ENCODE peak calls at places on chromosomes 5 and 9, in six cellular contexts. One of them, this sample, is unnamed.
A peak's percentile ranks its signal among the peaks of the same experiment; 100 is the strongest.

GRCh38 chr5:14920121-14920520 is 48.5 kb upstream of the ANKH start:
- DNase-seq in OCI-LY7: no peak
- DNase-seq in GM12865: no peak
- DNase-seq in adrenal gland: no peak
- DNase-seq in GM23338: no peak
- DNase-seq in mesothelial cell of epicardium: no peak
- DNase-seq in this sample: no peak

GRCh38 chr9:116316231-116316630 is 162.6 kb downstream of the PAPPA start:
- DNase-seq in OCI-LY7: no peak
- DNase-seq in adrenal gland: no peak
- DNase-seq in GM23338: no peak
- DNase-seq in mesothelial cell of epicardium: no peak
- DNase-seq in GM12865: no peak
- DNase-seq in this sample: no peak

GRCh38 chr9:73073337-73074175 is 78.1 kb upstream of the ANXA1 start:
- DNase-seq in GM12865: no peak
- DNase-seq in mesothelial cell of epicardium: no peak
- DNase-seq in GM23338: no peak
- DNase-seq in adrenal gland: no peak
- DNase-seq in OCI-LY7: no peak
- DNase-seq in this sample: no peak

GRCh38 chr5:5546408-5546807 is 123.9 kb downstream of the ICE1 start:
- DNase-seq in GM23338: no peak
- DNase-seq in adrenal gland: no peak
- DNase-seq in GM12865: no peak
- DNase-seq in OCI-LY7: no peak
- DNase-seq in mesothelial cell of epicardium: no peak
- DNase-seq in this sample: no peak

GRCh38 chr9:18385676-18386075 is 88.3 kb upstream of the ADAMTSL1 start:
- DNase-seq in adrenal gland: no peak
- DNase-seq in mesothelial cell of epicardium: no peak
- DNase-seq in GM12865: no peak
- DNase-seq in GM23338: no peak
- DNase-seq in OCI-LY7: no peak
- DNase-seq in this sample: no peak

GRCh38 chr5:132179410-132179809 is 48.2 kb downstream of the P4HA2 start:
- DNase-seq in GM23338: no peak
- DNase-seq in adrenal gland: no peak
- DNase-seq in mesothelial cell of epicardium: no peak
- DNase-seq in OCI-LY7: no peak
- DNase-seq in GM12865: peak; percentile 39
- DNase-seq in this sample: no peak

GRCh38 chr9:129250786-129251185 is 72.7 kb upstream of the IER5L start:
- DNase-seq in adrenal gland: no peak
- DNase-seq in OCI-LY7: no peak
- DNase-seq in GM12865: no peak
- DNase-seq in GM23338: no peak
- DNase-seq in mesothelial cell of epicardium: no peak
- DNase-seq in this sample: no peak

GRCh38 chr5:13143630-13144029 is 800.9 kb downstream of the DNAH5 start:
- DNase-seq in adrenal gland: no peak
- DNase-seq in GM23338: no peak
- DNase-seq in OCI-LY7: no peak
- DNase-seq in mesothelial cell of epicardium: no peak
- DNase-seq in GM12865: no peak
- DNase-seq in this sample: no peak

GRCh38 chr5:139180850-139181785 is 17.1 kb downstream of the SIL1 start:
- DNase-seq in GM12865: no peak
- DNase-seq in OCI-LY7: no peak
- DNase-seq in GM23338: no peak
- DNase-seq in adrenal gland: no peak
- DNase-seq in mesothelial cell of epicardium: no peak
- DNase-seq in this sample: no peak

GRCh38 chr9:86968258-86968920 is 21.1 kb upstream of the GAS1 start:
- DNase-seq in adrenal gland: no peak
- DNase-seq in mesothelial cell of epicardium: no peak
- DNase-seq in GM23338: no peak
- DNase-seq in GM12865: no peak
- DNase-seq in OCI-LY7: no peak
- DNase-seq in this sample: no peak

GRCh38 chr5:11370985-11371384 is 533.3 kb downstream of the CTNND2 start:
- DNase-seq in adrenal gland: no peak
- DNase-seq in GM12865: no peak
- DNase-seq in OCI-LY7: no peak
- DNase-seq in mesothelial cell of epicardium: no peak
- DNase-seq in GM23338: no peak
- DNase-seq in this sample: no peak

GRCh38 chr5:109695005-109695926 is 5.5 kb downstream of the MAN2A1 start:
- DNase-seq in OCI-LY7: peak; percentile 25
- DNase-seq in GM12865: peak; percentile 78
- DNase-seq in mesothelial cell of epicardium: no peak
- DNase-seq in adrenal gland: no peak
- DNase-seq in GM23338: no peak
- DNase-seq in this sample: peak; percentile 46

GRCh38 chr5:81750308-81751008 is 439 bp downstream of the SSBP2 start:
- DNase-seq in adrenal gland: no peak
- DNase-seq in OCI-LY7: peak; percentile 63
- DNase-seq in GM12865: peak; percentile 40
- DNase-seq in mesothelial cell of epicardium: no peak
- DNase-seq in GM23338: peak; percentile 62
- DNase-seq in this sample: peak; percentile 56

GRCh38 chr5:153584131-153584530 is 93.7 kb downstream of the GRIA1 start:
- DNase-seq in GM23338: no peak
- DNase-seq in GM12865: no peak
- DNase-seq in OCI-LY7: no peak
- DNase-seq in mesothelial cell of epicardium: no peak
- DNase-seq in adrenal gland: no peak
- DNase-seq in this sample: no peak

GRCh38 chr9:23477908-23478307 is 348.1 kb downstream of the ELAVL2 start:
- DNase-seq in mesothelial cell of epicardium: no peak
- DNase-seq in GM23338: no peak
- DNase-seq in OCI-LY7: no peak
- DNase-seq in GM12865: no peak
- DNase-seq in adrenal gland: no peak
- DNase-seq in this sample: no peak

GRCh38 chr5:74945561-74946165 is 79.5 kb upstream of the FAM169A start:
- DNase-seq in adrenal gland: no peak
- DNase-seq in GM12865: peak; percentile 48
- DNase-seq in OCI-LY7: no peak
- DNase-seq in mesothelial cell of epicardium: no peak
- DNase-seq in GM23338: no peak
- DNase-seq in this sample: peak; percentile 6

GRCh38 chr5:58775699-58776098 is 192.8 kb downstream of the RAB3C start:
- DNase-seq in mesothelial cell of epicardium: no peak
- DNase-seq in GM23338: no peak
- DNase-seq in OCI-LY7: no peak
- DNase-seq in GM12865: no peak
- DNase-seq in adrenal gland: no peak
- DNase-seq in this sample: no peak

GRCh38 chr5:176675676-176676360 is 28.5 kb downstream of the TSPAN17 start:
- DNase-seq in OCI-LY7: no peak
- DNase-seq in adrenal gland: no peak
- DNase-seq in GM23338: peak; percentile 86
- DNase-seq in GM12865: no peak
- DNase-seq in mesothelial cell of epicardium: peak; percentile 55
- DNase-seq in this sample: no peak

GRCh38 chr5:67353500-67353931 is 156.9 kb upstream of the CD180 start:
- DNase-seq in OCI-LY7: no peak
- DNase-seq in GM23338: no peak
- DNase-seq in GM12865: no peak
- DNase-seq in mesothelial cell of epicardium: no peak
- DNase-seq in adrenal gland: no peak
- DNase-seq in this sample: no peak

GRCh38 chr5:66477591-66477990 is 118.6 kb upstream of the MAST4 start:
- DNase-seq in mesothelial cell of epicardium: no peak
- DNase-seq in GM12865: no peak
- DNase-seq in GM23338: no peak
- DNase-seq in OCI-LY7: no peak
- DNase-seq in adrenal gland: no peak
- DNase-seq in this sample: no peak

GRCh38 chr9:88663766-88664419 is 128.9 kb downstream of the NXNL2 start:
- DNase-seq in mesothelial cell of epicardium: no peak
- DNase-seq in adrenal gland: no peak
- DNase-seq in GM23338: no peak
- DNase-seq in OCI-LY7: no peak
- DNase-seq in GM12865: no peak
- DNase-seq in this sample: no peak

GRCh38 chr5:177462021-177462670 is 11.3 kb downstream of the DBN1 start:
- DNase-seq in adrenal gland: no peak
- DNase-seq in GM23338: no peak
- DNase-seq in OCI-LY7: no peak
- DNase-seq in mesothelial cell of epicardium: no peak
- DNase-seq in GM12865: no peak
- DNase-seq in this sample: no peak

GRCh38 chr5:149002053-149002452 is 60.8 kb downstream of the SH3TC2 start:
- DNase-seq in GM12865: no peak
- DNase-seq in mesothelial cell of epicardium: peak; percentile 41
- DNase-seq in GM23338: peak; percentile 59
- DNase-seq in adrenal gland: no peak
- DNase-seq in OCI-LY7: no peak
- DNase-seq in this sample: no peak

GRCh38 chr9:27534658-27535209 is 5.1 kb upstream of the MOB3B start:
- DNase-seq in GM12865: no peak
- DNase-seq in OCI-LY7: no peak
- DNase-seq in mesothelial cell of epicardium: no peak
- DNase-seq in GM23338: no peak
- DNase-seq in adrenal gland: no peak
- DNase-seq in this sample: no peak

GRCh38 chr9:27534131-27534530 is 4.5 kb upstream of the MOB3B start:
- DNase-seq in GM23338: no peak
- DNase-seq in GM12865: no peak
- DNase-seq in adrenal gland: no peak
- DNase-seq in mesothelial cell of epicardium: no peak
- DNase-seq in OCI-LY7: no peak
- DNase-seq in this sample: no peak

GRCh38 chr9:27536168-27536567 is 6.6 kb upstream of the MOB3B start:
- DNase-seq in GM23338: peak; percentile 20
- DNase-seq in mesothelial cell of epicardium: no peak
- DNase-seq in GM12865: no peak
- DNase-seq in OCI-LY7: no peak
- DNase-seq in adrenal gland: no peak
- DNase-seq in this sample: no peak

GRCh38 chr9:27537027-27537435 is 7.4 kb upstream of the MOB3B start:
- DNase-seq in mesothelial cell of epicardium: no peak
- DNase-seq in GM12865: no peak
- DNase-seq in OCI-LY7: no peak
- DNase-seq in adrenal gland: no peak
- DNase-seq in GM23338: peak; percentile 33
- DNase-seq in this sample: no peak

GRCh38 chr9:27535701-27536118 is 6.1 kb upstream of the MOB3B start:
- DNase-seq in GM12865: peak; percentile 63
- DNase-seq in GM23338: peak; percentile 82
- DNase-seq in adrenal gland: no peak
- DNase-seq in mesothelial cell of epicardium: no peak
- DNase-seq in OCI-LY7: peak; percentile 16
- DNase-seq in this sample: no peak
- TF ChIP-seq CTCF in GM12865: peak; percentile 52
- TF ChIP-seq CTCF in GM23338: peak; percentile 59
- TF ChIP-seq CTCF in adrenal gland: no peak
- TF ChIP-seq CTCF in mesothelial cell of epicardium: no peak
- TF ChIP-seq CTCF in OCI-LY7: peak; percentile 64
- TF ChIP-seq CTCF in this sample: peak; percentile 53

DNA sequence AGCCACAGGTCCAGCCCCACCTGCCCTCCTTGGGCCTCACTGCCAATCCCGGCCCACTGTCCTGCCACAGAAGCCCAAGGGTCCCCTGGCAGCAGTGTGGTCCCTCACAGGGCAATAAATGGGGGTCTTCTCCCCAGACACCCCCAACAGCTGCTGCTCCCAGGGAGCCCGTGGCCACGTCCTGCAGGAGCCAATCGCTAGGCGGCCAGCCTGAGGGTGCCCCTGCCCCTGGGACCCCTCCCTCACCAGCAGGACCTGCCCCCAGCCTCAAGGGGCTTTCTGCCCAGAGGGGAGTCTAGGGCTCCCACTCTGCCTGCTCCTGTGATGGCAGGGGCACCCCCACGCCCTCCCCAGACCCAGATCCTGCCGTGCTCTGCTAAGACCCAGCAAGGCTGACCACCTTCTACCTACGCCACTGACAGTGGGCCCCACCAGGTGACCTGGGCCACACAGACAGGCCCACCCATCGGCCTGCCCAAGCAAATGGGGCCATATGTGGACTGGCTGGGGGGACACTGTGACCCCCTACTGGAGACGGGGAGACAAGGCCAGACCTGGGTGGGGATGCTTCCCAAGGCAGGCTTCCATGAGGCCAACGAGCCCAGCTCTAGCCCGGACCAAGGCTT is 17.0 kb downstream of the NOTCH1 start:
- DNase-seq in GM12865: no peak
- DNase-seq in mesothelial cell of epicardium: no peak
- DNase-seq in GM23338: no peak
- DNase-seq in OCI-LY7: no peak
- DNase-seq in adrenal gland: no peak
- DNase-seq in this sample: no peak
- TF ChIP-seq CTCF in GM12865: no peak
- TF ChIP-seq CTCF in mesothelial cell of epicardium: no peak
- TF ChIP-seq CTCF in GM23338: no peak
- TF ChIP-seq CTCF in OCI-LY7: no peak
- TF ChIP-seq CTCF in adrenal gland: no peak
- TF ChIP-seq CTCF in this sample: no peak

GRCh38 chr5:113122053-113122452 is 145.5 kb downstream of the DCP2 start:
- DNase-seq in GM12865: no peak
- DNase-seq in mesothelial cell of epicardium: no peak
- DNase-seq in OCI-LY7: no peak
- DNase-seq in adrenal gland: no peak
- DNase-seq in GM23338: no peak
- DNase-seq in this sample: no peak
- TF ChIP-seq CTCF in GM12865: no peak
- TF ChIP-seq CTCF in mesothelial cell of epicardium: no peak
- TF ChIP-seq CTCF in OCI-LY7: no peak
- TF ChIP-seq CTCF in adrenal gland: no peak
- TF ChIP-seq CTCF in GM23338: no peak
- TF ChIP-seq CTCF in this sample: no peak

GRCh38 chr5:76014005-76014404 is 69.2 kb upstream of the SV2C start:
- DNase-seq in GM12865: no peak
- DNase-seq in mesothelial cell of epicardium: no peak
- DNase-seq in adrenal gland: no peak
- DNase-seq in OCI-LY7: no peak
- DNase-seq in GM23338: no peak
- DNase-seq in this sample: no peak
- TF ChIP-seq CTCF in GM12865: no peak
- TF ChIP-seq CTCF in mesothelial cell of epicardium: no peak
- TF ChIP-seq CTCF in adrenal gland: no peak
- TF ChIP-seq CTCF in OCI-LY7: no peak
- TF ChIP-seq CTCF in GM23338: no peak
- TF ChIP-seq CTCF in this sample: no peak

This sample was measured in GM06990.